ENCODE peak calls at places on chromosomes 4 and X, in five cellular contexts. One of them, this sample, is unnamed.

GRCh38 chr4:168724960-168725359 is 228.1 kb downstream of the PALLD start:
- DNase-seq in HCT116: no peak
- DNase-seq in GM12878: no peak
- DNase-seq in WTC11: no peak
- DNase-seq in SK-N-SH: no peak
- DNase-seq in this sample: no peak

GRCh38 chrX:80388206-80388605 is 32.0 kb upstream of the TENT5D start:
- DNase-seq in WTC11: no peak
- DNase-seq in GM12878: no peak
- DNase-seq in SK-N-SH: no peak
- DNase-seq in HCT116: no peak
- DNase-seq in this sample: no peak

GRCh38 chr4:117777721-117778120 is 256.6 kb upstream of the NDST3 start:
- DNase-seq in WTC11: no peak
- DNase-seq in SK-N-SH: no peak
- DNase-seq in GM12878: no peak
- DNase-seq in HCT116: no peak
- DNase-seq in this sample: no peak

GRCh38 chr4:14225683-14226207 is 598.2 kb upstream of the BOD1L1 start:
- DNase-seq in HCT116: no peak
- DNase-seq in GM12878: no peak
- DNase-seq in WTC11: no peak
- DNase-seq in SK-N-SH: no peak
- DNase-seq in this sample: no peak

GRCh38 chr4:142549248-142549647 is 296.9 kb downstream of the INPP4B start:
- DNase-seq in HCT116: no peak
- DNase-seq in GM12878: no peak
- DNase-seq in SK-N-SH: no peak
- DNase-seq in WTC11: no peak
- DNase-seq in this sample: no peak

GRCh38 chrX:100447563-100448397 is 37.7 kb upstream of the PCDH19 start:
- DNase-seq in SK-N-SH: peak; percentile 61
- DNase-seq in WTC11: peak; percentile 53
- DNase-seq in GM12878: no peak
- DNase-seq in HCT116: peak; percentile 31
- DNase-seq in this sample: peak; percentile 18

GRCh38 chrX:40908026-40908425 is 172.7 kb upstream of the MED14 start:
- DNase-seq in HCT116: no peak
- DNase-seq in WTC11: no peak
- DNase-seq in GM12878: no peak
- DNase-seq in SK-N-SH: no peak
- DNase-seq in this sample: no peak

GRCh38 chrX:10108288-10108687 is 48.5 kb upstream of the CLCN4 start:
- DNase-seq in WTC11: no peak
- DNase-seq in HCT116: no peak
- DNase-seq in SK-N-SH: no peak
- DNase-seq in GM12878: no peak
- DNase-seq in this sample: no peak

GRCh38 chrX:72027024-72027913 is 104.4 kb downstream of the RTL5 start:
- DNase-seq in GM12878: no peak
- DNase-seq in HCT116: no peak
- DNase-seq in SK-N-SH: no peak
- DNase-seq in WTC11: no peak
- DNase-seq in this sample: no peak

GRCh38 chr4:67746797-67747495 is 7.2 kb downstream of the GNRHR start:
- DNase-seq in HCT116: peak; percentile 37
- DNase-seq in WTC11: no peak
- DNase-seq in SK-N-SH: peak; percentile 17
- DNase-seq in GM12878: peak; percentile 13
- DNase-seq in this sample: peak; percentile 48

GRCh38 chr4:54440394-54441223 is 211.5 kb downstream of the PDGFRA start:
- DNase-seq in SK-N-SH: peak; percentile 42
- DNase-seq in HCT116: peak; percentile 29
- DNase-seq in GM12878: no peak
- DNase-seq in WTC11: peak; percentile 22
- DNase-seq in this sample: peak; percentile 49

GRCh38 chrX:130039847-130040246 is 57.4 kb downstream of the BCORL1 start:
- DNase-seq in SK-N-SH: no peak
- DNase-seq in WTC11: no peak
- DNase-seq in GM12878: no peak
- DNase-seq in HCT116: no peak
- DNase-seq in this sample: no peak

GRCh38 chr4:40247350-40247749 is 50.5 kb downstream of the RHOH start:
- DNase-seq in HCT116: no peak
- DNase-seq in SK-N-SH: no peak
- DNase-seq in WTC11: no peak
- DNase-seq in GM12878: no peak
- DNase-seq in this sample: peak; percentile 57

GRCh38 chrX:154370882-154371770 is 3.3 kb downstream of the FLNA start:
- DNase-seq in HCT116: peak; percentile 76
- DNase-seq in WTC11: peak; percentile 89
- DNase-seq in SK-N-SH: peak; percentile 88
- DNase-seq in GM12878: peak; percentile 53
- DNase-seq in this sample: peak; percentile 94

GRCh38 chrX:97446298-97446882 is 562.7 kb downstream of the RPA4 start:
- DNase-seq in GM12878: no peak
- DNase-seq in WTC11: no peak
- DNase-seq in HCT116: no peak
- DNase-seq in SK-N-SH: peak; percentile 4
- DNase-seq in this sample: peak; percentile 0

GRCh38 chrX:100695302-100695701 is 36.6 kb downstream of the SYTL4 start:
- DNase-seq in HCT116: no peak
- DNase-seq in WTC11: no peak
- DNase-seq in SK-N-SH: peak; percentile 8
- DNase-seq in GM12878: no peak
- DNase-seq in this sample: no peak

GRCh38 chrX:71215335-71215912 is 7.6 kb upstream of the GJB1 start:
- DNase-seq in HCT116: no peak
- DNase-seq in WTC11: no peak
- DNase-seq in GM12878: no peak
- DNase-seq in SK-N-SH: no peak
- DNase-seq in this sample: no peak

GRCh38 chr4:73894021-73894420 is 24.8 kb downstream of the CXCL1 start:
- DNase-seq in WTC11: no peak
- DNase-seq in SK-N-SH: no peak
- DNase-seq in GM12878: no peak
- DNase-seq in HCT116: no peak
- DNase-seq in this sample: no peak

GRCh38 chr4:127575888-127576287 is 56.9 kb upstream of the INTU start:
- DNase-seq in SK-N-SH: no peak
- DNase-seq in WTC11: no peak
- DNase-seq in GM12878: no peak
- DNase-seq in HCT116: no peak
- DNase-seq in this sample: no peak

GRCh38 chr4:31040106-31040505 is 319.9 kb downstream of the PCDH7 start:
- DNase-seq in SK-N-SH: no peak
- DNase-seq in GM12878: no peak
- DNase-seq in WTC11: no peak
- DNase-seq in HCT116: no peak
- DNase-seq in this sample: no peak

GRCh38 chr4:98508825-98509539 is 149.4 kb downstream of the TSPAN5 start:
- DNase-seq in WTC11: no peak
- DNase-seq in SK-N-SH: no peak
- DNase-seq in GM12878: no peak
- DNase-seq in HCT116: peak; percentile 13
- DNase-seq in this sample: no peak

GRCh38 chr4:93478805-93479204 is 349.7 kb upstream of the ATOH1 start:
- DNase-seq in HCT116: no peak
- DNase-seq in WTC11: no peak
- DNase-seq in SK-N-SH: no peak
- DNase-seq in GM12878: no peak
- DNase-seq in this sample: no peak

GRCh38 chr4:67593741-67594175 is 35.2 kb downstream of the STAP1 start:
- DNase-seq in WTC11: no peak
- DNase-seq in HCT116: no peak
- DNase-seq in SK-N-SH: no peak
- DNase-seq in GM12878: no peak
- DNase-seq in this sample: peak; percentile 8

GRCh38 chr4:10366628-10367027 is 90.6 kb downstream of the ZNF518B start:
- DNase-seq in HCT116: no peak
- DNase-seq in WTC11: no peak
- DNase-seq in GM12878: no peak
- DNase-seq in SK-N-SH: no peak
- DNase-seq in this sample: no peak

GRCh38 chr4:142598132-142598531 is 248.0 kb downstream of the INPP4B start:
- DNase-seq in WTC11: no peak
- DNase-seq in SK-N-SH: no peak
- DNase-seq in HCT116: no peak
- DNase-seq in GM12878: no peak
- DNase-seq in this sample: no peak

GRCh38 chr4:7803992-7804758 is 135.5 kb downstream of the AFAP1 start:
- DNase-seq in SK-N-SH: peak; percentile 82
- DNase-seq in GM12878: no peak
- DNase-seq in WTC11: peak; percentile 96
- DNase-seq in HCT116: peak; percentile 39
- DNase-seq in this sample: peak; percentile 80

GRCh38 chr4:66275381-66276060 is 605.2 kb upstream of the EPHA5 start:
- DNase-seq in WTC11: no peak
- DNase-seq in HCT116: no peak
- DNase-seq in GM12878: no peak
- DNase-seq in SK-N-SH: no peak
- DNase-seq in this sample: no peak

GRCh38 chr4:10529256-10529890 is 72.1 kb upstream of the ZNF518B start:
- DNase-seq in WTC11: no peak
- DNase-seq in GM12878: no peak
- DNase-seq in HCT116: peak; percentile 60
- DNase-seq in SK-N-SH: no peak
- DNase-seq in this sample: no peak

GRCh38 chrX:14697453-14697852 is 168.1 kb downstream of the GLRA2 start:
- DNase-seq in HCT116: peak; percentile 34
- DNase-seq in WTC11: peak; percentile 62
- DNase-seq in GM12878: no peak
- DNase-seq in SK-N-SH: peak; percentile 59
- DNase-seq in this sample: peak; percentile 40
- TF ChIP-seq MAX in HCT116: no peak
- TF ChIP-seq MAX in WTC11: no peak
- TF ChIP-seq MAX in GM12878: no peak
- TF ChIP-seq MAX in SK-N-SH: no peak
- TF ChIP-seq MAX in this sample: no peak

GRCh38 chr4:72448231-72448630 is 120.8 kb downstream of the ADAMTS3 start:
- DNase-seq in HCT116: no peak
- DNase-seq in SK-N-SH: no peak
- DNase-seq in GM12878: no peak
- DNase-seq in WTC11: no peak
- DNase-seq in this sample: no peak
- TF ChIP-seq MAX in HCT116: no peak
- TF ChIP-seq MAX in SK-N-SH: no peak
- TF ChIP-seq MAX in GM12878: no peak
- TF ChIP-seq MAX in WTC11: no peak
- TF ChIP-seq MAX in this sample: no peak

DNA sequence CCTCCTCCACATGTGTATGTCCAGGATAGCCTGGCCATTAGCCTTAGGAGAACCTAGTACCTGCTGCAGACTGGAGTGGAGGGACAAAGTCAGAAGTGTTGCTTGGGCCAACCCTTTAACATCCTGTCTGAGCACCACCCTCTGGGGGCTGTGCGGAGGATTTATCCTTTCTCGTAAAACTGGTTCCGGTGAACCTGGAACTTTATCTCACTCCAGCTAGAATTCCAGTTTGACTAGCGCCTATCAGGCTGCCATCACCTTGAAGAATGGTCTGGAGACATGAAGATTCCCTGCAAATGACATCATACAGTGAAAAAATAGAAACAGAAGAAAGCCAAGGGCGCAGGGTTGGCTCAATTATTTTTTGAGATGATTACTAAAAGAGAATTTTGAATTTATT is 4.0 kb downstream of the TCEAL8 start:
- DNase-seq in HCT116: no peak
- DNase-seq in SK-N-SH: no peak
- DNase-seq in GM12878: no peak
- DNase-seq in WTC11: no peak
- DNase-seq in this sample: no peak
- TF ChIP-seq MAX in HCT116: no peak
- TF ChIP-seq MAX in SK-N-SH: no peak
- TF ChIP-seq MAX in GM12878: no peak
- TF ChIP-seq MAX in WTC11: no peak
- TF ChIP-seq MAX in this sample: no peak

GRCh38 chr4:18051281-18051680 is 29.7 kb upstream of the LCORL start:
- DNase-seq in SK-N-SH: no peak
- DNase-seq in GM12878: no peak
- DNase-seq in HCT116: no peak
- DNase-seq in WTC11: no peak
- DNase-seq in this sample: no peak
- TF ChIP-seq MAX in SK-N-SH: no peak
- TF ChIP-seq MAX in GM12878: no peak
- TF ChIP-seq MAX in HCT116: no peak
- TF ChIP-seq MAX in WTC11: no peak
- TF ChIP-seq MAX in this sample: no peak

DNA sequence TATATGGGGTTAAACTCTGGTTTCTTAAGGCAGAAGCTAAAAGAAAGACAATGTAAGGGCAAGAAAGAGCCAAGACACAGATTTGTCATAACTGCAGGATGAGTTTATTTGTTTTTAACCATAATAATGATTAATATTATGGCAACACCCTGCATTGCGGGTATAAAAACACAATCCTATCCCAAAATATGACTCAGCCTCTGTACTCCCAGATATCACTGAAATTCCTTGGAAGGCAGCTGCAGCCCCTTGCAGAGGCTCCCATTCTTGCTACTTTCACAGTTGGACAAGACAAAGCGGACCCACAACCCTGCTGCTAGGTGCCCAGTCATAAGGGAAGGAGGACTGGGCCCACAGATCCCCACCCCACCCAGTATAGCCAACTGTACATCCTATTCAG is 20.4 kb upstream of the FGF16 start:
- DNase-seq in WTC11: no peak
- DNase-seq in SK-N-SH: no peak
- DNase-seq in HCT116: no peak
- DNase-seq in GM12878: no peak
- DNase-seq in this sample: no peak
- TF ChIP-seq MAX in WTC11: no peak
- TF ChIP-seq MAX in SK-N-SH: no peak
- TF ChIP-seq MAX in HCT116: no peak
- TF ChIP-seq MAX in GM12878: no peak
- TF ChIP-seq MAX in this sample: no peak

DNA sequence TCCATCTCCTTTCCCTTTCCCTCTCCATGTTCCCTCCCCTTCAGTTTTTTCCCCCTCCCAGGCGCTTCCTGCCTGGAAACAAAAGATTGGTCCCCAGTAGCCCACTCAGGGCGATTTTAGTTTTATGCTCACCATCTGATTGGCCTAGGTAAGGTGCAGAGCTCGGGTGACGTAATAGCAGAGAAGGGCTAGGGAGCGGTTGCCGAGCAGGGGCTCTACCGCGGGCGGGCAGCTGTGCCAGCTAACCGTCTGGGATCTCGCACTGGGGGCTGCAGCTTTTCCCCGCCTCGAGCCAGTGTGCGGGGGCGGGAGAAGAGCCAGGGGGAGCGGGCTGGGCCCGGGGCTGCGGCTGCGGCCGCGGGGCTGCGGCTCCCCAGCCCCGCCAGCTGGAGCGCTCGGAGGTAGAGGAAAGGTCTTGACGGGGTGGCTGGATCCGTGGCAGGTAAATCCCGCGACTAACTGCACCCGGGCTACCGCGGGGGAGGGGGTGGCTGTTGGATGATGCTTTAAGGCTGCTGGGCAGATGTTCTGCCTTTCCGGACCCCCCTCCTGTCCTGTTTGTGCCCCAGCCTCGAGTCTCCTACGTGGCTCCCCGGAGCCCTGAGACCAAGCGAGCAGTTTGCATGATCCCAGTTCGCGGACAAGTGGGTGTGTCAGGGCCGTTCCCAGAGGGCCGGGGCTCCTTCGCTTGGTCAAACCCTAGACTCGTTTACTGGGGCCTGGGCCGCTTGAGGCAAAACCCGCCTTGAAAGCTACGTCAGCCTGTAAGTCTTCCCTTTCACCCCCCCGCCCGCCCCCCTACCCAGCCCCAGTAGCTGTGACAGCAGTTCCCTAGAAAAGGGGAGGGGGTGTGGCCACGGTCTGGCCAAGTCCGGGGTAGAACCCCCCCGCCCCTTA is at the start of gene PAK3:
- DNase-seq in GM12878: no peak
- DNase-seq in WTC11: peak; percentile 41
- DNase-seq in HCT116: no peak
- DNase-seq in SK-N-SH: peak; percentile 79
- DNase-seq in this sample: no peak
- TF ChIP-seq MAX in GM12878: no peak
- TF ChIP-seq MAX in WTC11: no peak
- TF ChIP-seq MAX in HCT116: no peak
- TF ChIP-seq MAX in SK-N-SH: no peak
- TF ChIP-seq MAX in this sample: no peak

This sample was measured in NB4.